ENCODE peak calls at places on chromosomes 3 and 15, in four cellular contexts. One of them, this sample, is unnamed.

GRCh38 chr3:178203152-178203551 is 333.1 kb upstream of the KCNMB2 start:
- DNase-seq in body of pancreas: no peak
- DNase-seq in HCT116: no peak
- DNase-seq in A549: no peak
- DNase-seq in this sample: no peak

GRCh38 chr3:179967622-179968021 is 69.1 kb downstream of the PEX5L start:
- DNase-seq in body of pancreas: no peak
- DNase-seq in HCT116: no peak
- DNase-seq in A549: no peak
- DNase-seq in this sample: no peak

GRCh38 chr3:139117883-139118760 is 73.4 kb upstream of the PRR23C start:
- DNase-seq in HCT116: no peak
- DNase-seq in A549: no peak
- DNase-seq in body of pancreas: no peak
- DNase-seq in this sample: no peak

GRCh38 chr15:83206971-83207621 is 527 bp downstream of the HDGFL3 start:
- DNase-seq in body of pancreas: peak; percentile 21
- DNase-seq in A549: peak; percentile 58
- DNase-seq in HCT116: no peak
- DNase-seq in this sample: no peak

GRCh38 chr3:141242722-141243092 is 11.1 kb downstream of the PXYLP1 start:
- DNase-seq in A549: no peak
- DNase-seq in HCT116: no peak
- DNase-seq in body of pancreas: no peak
- DNase-seq in this sample: no peak

GRCh38 chr15:85854345-85855097 is 59.8 kb upstream of the KLHL25 start:
- DNase-seq in body of pancreas: peak; percentile 61
- DNase-seq in HCT116: peak; percentile 52
- DNase-seq in A549: peak; percentile 88
- DNase-seq in this sample: no peak

GRCh38 chr15:82648257-82649103 is 1.3 kb upstream of the CPEB1 start:
- DNase-seq in A549: no peak
- DNase-seq in body of pancreas: no peak
- DNase-seq in HCT116: no peak
- DNase-seq in this sample: no peak

GRCh38 chr3:63654246-63654645 is 1.8 kb downstream of the SNTN start:
- DNase-seq in body of pancreas: no peak
- DNase-seq in A549: no peak
- DNase-seq in HCT116: no peak
- DNase-seq in this sample: no peak

GRCh38 chr3:16906679-16907078 is 21.9 kb downstream of the PLCL2 start:
- DNase-seq in body of pancreas: peak; percentile 45
- DNase-seq in HCT116: no peak
- DNase-seq in A549: no peak
- DNase-seq in this sample: peak; percentile 2

GRCh38 chr15:61835029-61835428 is 225.2 kb downstream of the VPS13C start:
- DNase-seq in HCT116: no peak
- DNase-seq in body of pancreas: no peak
- DNase-seq in A549: no peak
- DNase-seq in this sample: no peak

GRCh38 chr3:102163039-102163817 is 271.6 kb upstream of the ZPLD1 start:
- DNase-seq in HCT116: no peak
- DNase-seq in A549: peak; percentile 30
- DNase-seq in body of pancreas: peak; percentile 26
- DNase-seq in this sample: no peak

GRCh38 chr15:51908312-51908711 is 63.3 kb downstream of the LEO1 start:
- DNase-seq in A549: no peak
- DNase-seq in HCT116: no peak
- DNase-seq in body of pancreas: no peak
- DNase-seq in this sample: no peak

GRCh38 chr15:100265641-100266035 is 76.1 kb downstream of the ADAMTS17 start:
- DNase-seq in body of pancreas: no peak
- DNase-seq in A549: no peak
- DNase-seq in HCT116: no peak
- DNase-seq in this sample: no peak

GRCh38 chr3:5191555-5192304 is 4.2 kb downstream of the EDEM1 start:
- DNase-seq in HCT116: no peak
- DNase-seq in A549: no peak
- DNase-seq in body of pancreas: no peak
- DNase-seq in this sample: no peak

GRCh38 chr15:29871401-29871800 is 49.1 kb upstream of the TJP1 start:
- DNase-seq in HCT116: no peak
- DNase-seq in body of pancreas: peak; percentile 6
- DNase-seq in A549: no peak
- DNase-seq in this sample: no peak

GRCh38 chr15:36278219-36278618 is 301.2 kb upstream of the CDIN1 start:
- DNase-seq in A549: no peak
- DNase-seq in body of pancreas: no peak
- DNase-seq in HCT116: no peak
- DNase-seq in this sample: no peak

GRCh38 chr3:10108091-10108490 is at the start of gene FANCD2OS:
- DNase-seq in HCT116: no peak
- DNase-seq in body of pancreas: no peak
- DNase-seq in A549: no peak
- DNase-seq in this sample: no peak

GRCh38 chr15:83992356-83993031 is 243.1 kb upstream of the GOLGA6L4 start:
- DNase-seq in body of pancreas: no peak
- DNase-seq in HCT116: no peak
- DNase-seq in A549: no peak
- DNase-seq in this sample: no peak

GRCh38 chr3:12994357-12994606 is 78.9 kb downstream of the IQSEC1 start:
- DNase-seq in HCT116: no peak
- DNase-seq in body of pancreas: peak; percentile 51
- DNase-seq in A549: peak; percentile 60
- DNase-seq in this sample: no peak

GRCh38 chr3:160098261-160098908 is 109.8 kb downstream of the IL12A start:
- DNase-seq in body of pancreas: no peak
- DNase-seq in A549: no peak
- DNase-seq in HCT116: no peak
- DNase-seq in this sample: no peak

GRCh38 chr3:149717391-149718056 is 34.8 kb downstream of the COMMD2 start:
- DNase-seq in body of pancreas: peak; percentile 66
- DNase-seq in HCT116: peak; percentile 65
- DNase-seq in A549: peak; percentile 31
- DNase-seq in this sample: peak; percentile 16

GRCh38 chr3:88595025-88595424 is 445.3 kb downstream of the C3orf38 start:
- DNase-seq in HCT116: no peak
- DNase-seq in body of pancreas: no peak
- DNase-seq in A549: no peak
- DNase-seq in this sample: no peak

GRCh38 chr3:101521251-101521701 is 8.3 kb upstream of the SENP7 start:
- DNase-seq in A549: no peak
- DNase-seq in body of pancreas: no peak
- DNase-seq in HCT116: no peak
- DNase-seq in this sample: no peak

GRCh38 chr15:100124936-100125626 is 216.7 kb downstream of the ADAMTS17 start:
- DNase-seq in HCT116: no peak
- DNase-seq in A549: no peak
- DNase-seq in body of pancreas: no peak
- DNase-seq in this sample: no peak

GRCh38 chr3:139937674-139938279 is 2.8 kb downstream of the CLSTN2 start:
- DNase-seq in body of pancreas: peak; percentile 62
- DNase-seq in HCT116: peak; percentile 19
- DNase-seq in A549: peak; percentile 24
- DNase-seq in this sample: no peak

GRCh38 chr3:43285644-43286043 is 696 bp upstream of the SNRK start:
- DNase-seq in HCT116: no peak
- DNase-seq in A549: no peak
- DNase-seq in body of pancreas: peak; percentile 23
- DNase-seq in this sample: no peak

GRCh38 chr3:176275113-176275512 is 922.2 kb downstream of the TBL1XR1 start:
- DNase-seq in body of pancreas: no peak
- DNase-seq in A549: no peak
- DNase-seq in HCT116: no peak
- DNase-seq in this sample: no peak

GRCh38 chr3:141812091-141812490 is 48.9 kb downstream of the GRK7 start:
- DNase-seq in A549: no peak
- DNase-seq in HCT116: no peak
- DNase-seq in body of pancreas: no peak
- DNase-seq in this sample: no peak

GRCh38 chr3:131386429-131386926 is 4.9 kb downstream of the NUDT16 start:
- DNase-seq in HCT116: no peak
- DNase-seq in A549: no peak
- DNase-seq in body of pancreas: peak; percentile 80
- DNase-seq in this sample: no peak

GRCh38 chr3:156160653-156161052 is 40.3 kb downstream of the KCNAB1 start:
- DNase-seq in body of pancreas: no peak
- DNase-seq in HCT116: no peak
- DNase-seq in A549: no peak
- DNase-seq in this sample: no peak

GRCh38 chr3:15845475-15845874 is 47.7 kb upstream of the ANKRD28 start:
- DNase-seq in A549: no peak
- DNase-seq in HCT116: no peak
- DNase-seq in body of pancreas: no peak
- DNase-seq in this sample: no peak

GRCh38 chr3:30349507-30349906 is 256.9 kb upstream of the TGFBR2 start:
- DNase-seq in A549: no peak
- DNase-seq in HCT116: no peak
- DNase-seq in body of pancreas: no peak
- DNase-seq in this sample: no peak

GRCh38 chr3:105853801-105854432 is 14.9 kb downstream of the CBLB start:
- DNase-seq in body of pancreas: no peak
- DNase-seq in HCT116: no peak
- DNase-seq in A549: no peak
- DNase-seq in this sample: no peak

GRCh38 chr3:106333911-106334618 is 465.3 kb upstream of the CBLB start:
- DNase-seq in HCT116: no peak
- DNase-seq in A549: no peak
- DNase-seq in body of pancreas: no peak
- DNase-seq in this sample: peak; percentile 89

GRCh38 chr15:58641660-58642059 is 107.8 kb downstream of the ADAM10 start:
- DNase-seq in A549: no peak
- DNase-seq in body of pancreas: no peak
- DNase-seq in HCT116: no peak
- DNase-seq in this sample: no peak

GRCh38 chr3:33440328-33440577 is at the start of gene UBP1:
- DNase-seq in A549: no peak
- DNase-seq in HCT116: no peak
- DNase-seq in body of pancreas: no peak
- DNase-seq in this sample: no peak

GRCh38 chr3:33440578-33441321 is 545 bp upstream of the UBP1 start:
- DNase-seq in body of pancreas: peak; percentile 100
- DNase-seq in HCT116: peak; percentile 100
- DNase-seq in A549: peak; percentile 99
- DNase-seq in this sample: peak; percentile 100

GRCh38 chr3:33439421-33440327 is 531 bp downstream of the UBP1 start:
- DNase-seq in A549: peak; percentile 35
- DNase-seq in HCT116: no peak
- DNase-seq in body of pancreas: peak; percentile 61
- DNase-seq in this sample: no peak

GRCh38 chr3:33441322-33441976 is 1.2 kb upstream of the UBP1 start:
- DNase-seq in HCT116: no peak
- DNase-seq in body of pancreas: peak; percentile 18
- DNase-seq in A549: no peak
- DNase-seq in this sample: no peak

DNA sequence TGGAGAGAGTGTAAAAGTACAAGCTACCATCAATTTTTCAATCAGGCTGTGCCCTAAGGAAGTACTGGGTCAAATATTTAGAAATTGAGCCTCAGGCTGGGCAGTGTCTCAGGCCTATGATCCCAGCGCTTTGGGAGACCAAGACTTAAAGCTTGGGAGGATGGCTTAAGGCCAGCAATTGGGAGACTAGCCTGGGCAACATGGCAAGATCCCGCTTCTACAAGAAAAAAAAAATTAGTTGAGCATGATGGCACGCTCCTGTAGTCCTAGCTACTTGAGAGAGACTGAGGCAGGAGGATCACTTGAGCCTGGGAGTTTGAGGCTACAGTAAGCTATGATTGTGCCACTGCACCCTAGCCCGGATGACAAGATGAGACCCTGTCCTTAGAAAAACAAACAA is 2.0 kb upstream of the UBP1 start:
- DNase-seq in A549: no peak
- DNase-seq in body of pancreas: no peak
- DNase-seq in HCT116: no peak
- DNase-seq in this sample: no peak
- H3K27ac ChIP-seq in A549: no peak overlapping the region
- H3K27ac ChIP-seq in body of pancreas: peak overlapping the region; percentile 99
- H3K27ac ChIP-seq in HCT116: peak overlapping the region; percentile 91
- H3K27ac ChIP-seq in this sample: no peak overlapping the region

DNA sequence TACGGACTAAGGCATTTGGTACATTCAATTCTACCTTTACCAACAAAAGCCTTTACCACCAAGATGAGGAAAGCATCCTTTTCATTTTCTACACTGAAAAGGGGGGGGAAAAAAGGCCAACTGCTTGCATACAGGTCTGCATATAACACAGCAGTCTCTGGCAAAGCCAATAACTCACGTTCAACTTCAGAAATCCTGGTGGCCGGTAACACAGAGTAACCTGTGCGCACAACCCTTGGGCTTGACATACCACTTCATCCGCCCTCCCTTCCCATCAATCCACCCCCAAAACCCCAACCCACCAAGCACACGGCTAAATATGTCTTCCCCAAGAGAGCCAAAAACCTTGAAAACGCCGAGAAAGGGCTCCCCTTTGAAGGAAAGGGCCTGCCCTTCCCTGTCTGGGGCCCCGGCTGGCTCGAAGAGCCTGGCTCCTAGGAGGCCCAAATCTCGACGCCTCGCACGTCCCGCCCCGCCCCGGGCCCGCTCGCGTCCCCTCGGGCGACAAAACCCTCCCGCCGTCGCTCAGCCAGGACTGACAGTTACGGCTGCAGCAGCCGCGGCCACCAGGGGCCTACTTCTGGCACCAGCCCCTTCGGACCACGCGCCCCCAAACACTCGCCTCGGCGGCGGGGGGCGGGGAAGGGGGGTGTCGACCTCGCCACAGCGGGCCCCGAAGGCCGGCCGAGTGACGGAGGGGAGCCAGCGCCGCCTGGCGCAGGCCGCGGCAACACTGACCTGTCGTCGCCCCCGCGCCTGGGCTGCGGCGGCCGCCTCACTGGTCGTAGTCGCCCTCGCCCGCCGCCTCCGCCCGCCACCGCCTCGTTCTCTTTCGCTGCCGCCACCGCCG is 848 bp downstream of the UBE3A start:
- DNase-seq in HCT116: peak; percentile 3
- DNase-seq in body of pancreas: peak; percentile 47
- DNase-seq in A549: no peak
- DNase-seq in this sample: no peak
- H3K27ac ChIP-seq in HCT116: peak overlapping the region; percentile 99
- H3K27ac ChIP-seq in body of pancreas: peak overlapping the region; percentile 99
- H3K27ac ChIP-seq in A549: peak overlapping the region; percentile 100
- H3K27ac ChIP-seq in this sample: peak overlapping the region; percentile 76

DNA sequence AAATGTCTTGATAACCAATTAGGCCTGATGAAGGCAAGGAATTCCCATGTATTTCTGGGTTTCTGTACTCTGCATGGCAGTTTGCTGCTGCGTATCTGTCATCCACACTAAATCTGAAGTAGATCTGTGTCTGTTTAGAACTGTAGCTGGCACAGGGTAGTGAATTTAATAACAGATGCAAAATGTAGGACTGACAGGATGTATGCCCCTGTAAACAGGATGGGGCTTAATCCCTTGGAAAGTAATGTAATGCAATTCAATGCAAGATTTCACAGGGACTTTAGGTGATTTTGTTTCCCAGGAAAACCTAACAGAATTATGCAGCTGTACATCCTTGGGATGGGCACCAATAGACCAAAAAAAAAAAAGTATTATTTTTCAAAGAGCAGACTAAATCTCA is 464.2 kb upstream of the RGMA start:
- DNase-seq in A549: no peak
- DNase-seq in HCT116: no peak
- DNase-seq in body of pancreas: no peak
- DNase-seq in this sample: no peak
- H3K27ac ChIP-seq in A549: no peak overlapping the region
- H3K27ac ChIP-seq in HCT116: no peak overlapping the region
- H3K27ac ChIP-seq in body of pancreas: no peak overlapping the region
- H3K27ac ChIP-seq in this sample: no peak overlapping the region

GRCh38 chr15:89531796-89532537 is 35.6 kb upstream of the RHCG start:
- DNase-seq in body of pancreas: no peak
- DNase-seq in HCT116: no peak
- DNase-seq in A549: no peak
- DNase-seq in this sample: peak; percentile 76
- H3K27ac ChIP-seq in body of pancreas: no peak overlapping the region
- H3K27ac ChIP-seq in HCT116: no peak overlapping the region
- H3K27ac ChIP-seq in A549: no peak overlapping the region
- H3K27ac ChIP-seq in this sample: peak overlapping the region; percentile 83